ENCODE peak calls at places on chromosomes 1 and 21, in six cellular contexts. I, R, P, Z, Y and U are unnamed samples.

GRCh38 chr1:55081188-55081904 is 42.0 kb downstream of the PCSK9 start:
- DNase-seq in I (no peak), R (peak; percentile 86), P (no peak), Z (peak; percentile 83), Y (peak; percentile 38), U (no peak)

GRCh38 chr1:147264158-147264768 is 21.8 kb downstream of the CHD1L start:
- DNase-seq in I (no peak), R (peak; percentile 78), P (no peak), Z (peak; percentile 79), Y (no peak), U (no peak)

GRCh38 chr21:44483288-44484237 is 28.3 kb downstream of the LRRC3 start:
- DNase-seq in I (no peak), R (no peak), P (no peak), Z (no peak), Y (no peak), U (no peak)

GRCh38 chr21:35265170-35265877 is 216.2 kb upstream of the RUNX1 start:
- DNase-seq in I (no peak), R (peak; percentile 78), P (no peak), Z (no peak), Y (no peak), U (no peak)

GRCh38 chr1:221855156-221855555 is 113.3 kb upstream of the DUSP10 start:
- DNase-seq in I (no peak), R (no peak), P (no peak), Z (no peak), Y (no peak), U (no peak)

GRCh38 chr1:230273141-230273710 is 152.9 kb downstream of the PGBD5 start:
- DNase-seq in I (no peak), R (no peak), P (no peak), Z (no peak), Y (no peak), U (no peak)

GRCh38 chr1:29513357-29513756 is 277.0 kb downstream of the PTPRU start:
- DNase-seq in I (peak; percentile 75), R (peak; percentile 65), P (peak; percentile 42), Z (peak; percentile 61), Y (peak; percentile 10), U (peak; percentile 28)

GRCh38 chr1:240413732-240414131 is 198.2 kb downstream of the GREM2 start:
- DNase-seq in I (no peak), R (peak; percentile 70), P (no peak), Z (peak; percentile 21), Y (no peak), U (no peak)

GRCh38 chr1:160625725-160626498 is 20.9 kb downstream of the SLAMF1 start:
- DNase-seq in I (no peak), R (no peak), P (no peak), Z (peak; percentile 38), Y (no peak), U (no peak)

GRCh38 chr1:230288641-230289349 is 137.3 kb downstream of the PGBD5 start:
- DNase-seq in I (no peak), R (peak; percentile 29), P (no peak), Z (peak; percentile 33), Y (no peak), U (no peak)

GRCh38 chr1:36781098-36781497 is 253.2 kb downstream of the GRIK3 start:
- DNase-seq in I (no peak), R (no peak), P (no peak), Z (no peak), Y (no peak), U (no peak)

GRCh38 chr1:107692580-107693345 is 272.2 kb downstream of the VAV3 start:
- DNase-seq in I (no peak), R (no peak), P (no peak), Z (no peak), Y (no peak), U (no peak)

GRCh38 chr1:5750186-5751170 is 241.7 kb downstream of the NPHP4 start:
- DNase-seq in I (no peak), R (no peak), P (no peak), Z (no peak), Y (no peak), U (no peak)

GRCh38 chr21:45276620-45277019 is 11.1 kb downstream of the POFUT2 start:
- DNase-seq in I (no peak), R (no peak), P (no peak), Z (no peak), Y (no peak), U (no peak)